ENCODE peak calls at places on chromosome 3, in five cellular contexts. J, X, L, D and C are unnamed samples.

GRCh38 chr3:125310623-125311076 is 64.5 kb downstream of the ZNF148 start:
- DNase-seq in J (no peak), X (no peak), L (no peak), D (no peak), C (peak; percentile 58)

GRCh38 chr3:188404701-188405100 is 250.7 kb downstream of the LPP start:
- DNase-seq in J (no peak), X (no peak), L (no peak), D (no peak), C (no peak)

GRCh38 chr3:107458871-107459270 is 63.9 kb upstream of the BBX start:
- DNase-seq in J (no peak), X (no peak), L (no peak), D (no peak), C (no peak)

GRCh38 chr3:105891101-105891500 is 22.3 kb upstream of the CBLB start:
- DNase-seq in J (no peak), X (no peak), L (no peak), D (no peak), C (no peak)

GRCh38 chr3:124277516-124277890 is 285.6 kb upstream of the ROPN1 start:
- DNase-seq in J (no peak), X (no peak), L (no peak), D (peak; percentile 32), C (no peak)

GRCh38 chr3:132535575-132536441 is 61.3 kb upstream of the ACKR4 start:
- DNase-seq in J (no peak), X (peak; percentile 75), L (peak; percentile 86), D (peak; percentile 81), C (peak; percentile 30)

GRCh38 chr3:53196575-53197407 is 35.8 kb downstream of the PRKCD start:
- DNase-seq in J (peak; percentile 67), X (no peak), L (peak; percentile 89), D (no peak), C (no peak)

GRCh38 chr3:83438177-83438576 is 1520.6 kb upstream of the CADM2 start:
- DNase-seq in J (no peak), X (no peak), L (no peak), D (no peak), C (no peak)

GRCh38 chr3:170978335-170978745 is 48.2 kb downstream of the SLC2A2 start:
- DNase-seq in J (no peak), X (no peak), L (no peak), D (no peak), C (no peak)

GRCh38 chr3:132641837-132642538 is 17.6 kb downstream of the ACAD11 start:
- DNase-seq in J (no peak), X (no peak), L (no peak), D (no peak), C (no peak)

GRCh38 chr3:99324854-99325253 is 313.5 kb upstream of the COL8A1 start:
- DNase-seq in J (no peak), X (no peak), L (no peak), D (no peak), C (no peak)

GRCh38 chr3:150309557-150309956 is 98.5 kb upstream of the TSC22D2 start:
- DNase-seq in J (no peak), X (no peak), L (no peak), D (no peak), C (no peak)

GRCh38 chr3:27357665-27358258 is 11.4 kb downstream of the NEK10 start:
- DNase-seq in J (no peak), X (peak; percentile 55), L (peak; percentile 86), D (peak; percentile 34), C (no peak)

GRCh38 chr3:77042892-77043291 is 3.0 kb downstream of the ROBO2 start:
- DNase-seq in J (no peak), X (no peak), L (no peak), D (no peak), C (no peak)

GRCh38 chr3:17945799-17946381 is 203.5 kb upstream of the TBC1D5 start:
- DNase-seq in J (no peak), X (no peak), L (no peak), D (no peak), C (no peak)

GRCh38 chr3:115160295-115160694 is 13.2 kb upstream of the ZBTB20 start:
- DNase-seq in J (no peak), X (no peak), L (no peak), D (no peak), C (no peak)

GRCh38 chr3:55659023-55659355 is 171.9 kb upstream of the WNT5A start:
- DNase-seq in J (no peak), X (no peak), L (peak; percentile 57), D (no peak), C (no peak)

GRCh38 chr3:156729460-156730179 is 55.2 kb downstream of the TIPARP start:
- DNase-seq in J (no peak), X (no peak), L (no peak), D (no peak), C (no peak)

GRCh38 chr3:194687638-194688206 is 2.0 kb downstream of the FAM43A start:
- DNase-seq in J (peak; percentile 86), X (peak; percentile 57), L (peak; percentile 94), D (peak; percentile 53), C (peak; percentile 75)

GRCh38 chr3:36891651-36892268 is 53.1 kb downstream of the TRANK1 start:
- DNase-seq in J (no peak), X (no peak), L (peak; percentile 69), D (no peak), C (no peak)

GRCh38 chr3:157280786-157281185 is 120.8 kb upstream of the CCNL1 start:
- DNase-seq in J (no peak), X (no peak), L (no peak), D (no peak), C (no peak)

GRCh38 chr3:61685755-61686154 is 124.4 kb downstream of the PTPRG start:
- DNase-seq in J (no peak), X (no peak), L (no peak), D (no peak), C (no peak)

GRCh38 chr3:66237551-66237950 is 16.8 kb downstream of the SLC25A26 start:
- DNase-seq in J (no peak), X (no peak), L (no peak), D (no peak), C (no peak)

GRCh38 chr3:150544726-150545125 is 1.6 kb downstream of the SERP1 start:
- DNase-seq in J (no peak), X (no peak), L (no peak), D (no peak), C (no peak)

GRCh38 chr3:148727242-148727641 is 29.5 kb downstream of the AGTR1 start:
- DNase-seq in J (no peak), X (peak; percentile 65), L (peak; percentile 84), D (no peak), C (peak; percentile 51)

GRCh38 chr3:104273046-104273649 is 1093.6 kb upstream of the ALCAM start:
- DNase-seq in J (no peak), X (no peak), L (no peak), D (no peak), C (no peak)

DNA sequence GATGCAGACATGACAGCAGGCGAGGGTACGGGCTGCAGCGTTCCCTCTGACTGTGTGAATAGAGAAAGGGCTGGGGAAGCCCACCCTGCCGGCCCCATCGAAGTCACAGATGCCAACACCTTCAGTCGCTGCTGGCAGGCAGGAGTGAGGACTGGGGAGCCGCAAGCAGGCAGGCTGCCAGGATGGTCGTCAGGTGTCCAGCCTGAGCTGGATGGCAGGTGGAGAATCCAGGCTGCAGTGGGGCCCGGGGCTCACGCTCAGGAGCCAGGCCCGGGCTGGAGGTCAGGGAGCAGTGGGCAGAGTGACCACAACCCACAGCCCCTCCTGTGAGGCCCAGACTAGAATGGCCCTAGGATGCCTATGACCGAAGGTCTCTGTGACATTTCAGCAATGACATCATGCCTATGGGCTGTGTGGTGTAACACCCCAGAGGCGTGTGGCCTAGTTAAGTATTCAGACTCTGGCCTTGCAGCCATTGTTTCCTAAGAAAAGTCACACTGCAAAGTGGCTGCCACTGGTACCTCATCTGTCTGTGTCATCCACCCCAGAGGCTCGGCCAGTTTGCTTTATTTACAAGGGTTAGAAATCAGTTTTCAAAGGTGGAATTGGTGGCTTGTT is 15.7 kb downstream of the PRR23E start:
- DNase-seq in J (no peak), X (no peak), L (no peak), D (no peak), C (no peak)
- H3K27me3 ChIP-seq in J (peaks cover 4% of the 10 kb centered on the region), X (no peaks in the 10 kb centered on the region), L (peaks cover 5% of the 10 kb centered on the region), D (no peaks in the 10 kb centered on the region), C (no peaks in the 10 kb centered on the region)

DNA sequence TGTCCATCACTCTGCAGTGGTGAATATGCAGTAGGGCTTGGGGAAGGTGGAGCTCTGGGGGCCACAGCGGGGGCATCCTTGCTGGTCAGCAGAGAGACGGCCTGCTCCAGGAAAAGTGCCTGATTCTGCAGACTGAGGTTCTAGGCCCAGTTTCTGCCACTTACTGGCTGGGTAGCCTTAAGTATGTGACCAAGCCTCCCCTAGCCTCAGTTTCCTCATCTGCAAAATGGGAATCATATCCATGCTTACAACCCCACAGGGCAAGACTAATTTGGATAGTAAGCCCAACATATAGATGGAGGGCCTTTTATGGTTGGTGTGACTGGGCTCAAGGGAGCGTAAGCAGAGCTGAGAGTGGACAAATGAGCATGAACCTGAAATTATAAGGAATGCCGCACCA is 60.8 kb downstream of the OXNAD1 start:
- DNase-seq in J (no peak), X (no peak), L (no peak), D (peak; percentile 4), C (no peak)
- H3K36me3 ChIP-seq in J (peaks cover 61% of the 10 kb centered on the region), X (peaks cover 13% of the 10 kb centered on the region), L (peaks cover 4% of the 10 kb centered on the region), D (no peaks in the 10 kb centered on the region), C (no peaks in the 10 kb centered on the region)

GRCh38 chr3:123072152-123072551 is 5.3 kb downstream of the PDIA5 start:
- DNase-seq in J (no peak), X (no peak), L (peak; percentile 39), D (no peak), C (no peak)

GRCh38 chr3:123072564-123072963 is 5.7 kb downstream of the PDIA5 start:
- DNase-seq in J (no peak), X (no peak), L (no peak), D (no peak), C (no peak)

GRCh38 chr3:123070471-123070870 is 3.6 kb downstream of the PDIA5 start:
- DNase-seq in J (no peak), X (no peak), L (peak; percentile 43), D (no peak), C (peak; percentile 71)

GRCh38 chr3:123071581-123071980 is 4.8 kb downstream of the PDIA5 start:
- DNase-seq in J (no peak), X (no peak), L (peak; percentile 38), D (no peak), C (no peak)

DNA sequence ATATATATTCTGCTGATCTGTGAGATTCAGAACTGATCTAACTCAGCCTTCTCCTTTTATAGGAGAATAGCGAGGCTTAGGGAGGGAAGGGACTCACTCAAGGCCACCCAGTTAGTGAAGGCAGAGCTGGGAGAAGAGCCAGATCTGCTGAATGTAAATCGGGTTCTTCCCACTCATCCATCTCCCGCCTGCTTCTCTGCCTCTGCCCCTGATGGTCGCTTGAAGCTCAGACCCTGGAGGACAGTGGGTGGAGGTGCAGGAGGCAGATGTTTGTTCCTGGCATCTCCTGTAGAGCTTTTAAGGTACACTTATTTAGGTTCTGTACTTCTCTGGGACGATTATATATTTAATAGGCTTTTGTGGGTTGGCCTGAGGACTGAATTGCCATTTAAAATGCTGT is 4.3 kb downstream of the PDIA5 start:
- DNase-seq in J (no peak), X (no peak), L (peak; percentile 84), D (no peak), C (no peak)
- TF ChIP-seq CTCF in J (peak; percentile 26), X (no peak), L (peak; percentile 69), D (no peak), C (no peak)

GRCh38 chr3:49865198-49865784 is 4.4 kb downstream of the CAMKV start:
- DNase-seq in J (no peak), X (no peak), L (no peak), D (no peak), C (no peak)
- H3K27me3 ChIP-seq in J (peaks cover 28% of the 10 kb centered on the region), X (no peaks in the 10 kb centered on the region), L (peaks cover 26% of the 10 kb centered on the region), D (no peaks in the 10 kb centered on the region), C (no peaks in the 10 kb centered on the region)

GRCh38 chr3:191373327-191373726 is 43.0 kb upstream of the UTS2B start:
- DNase-seq in J (no peak), X (no peak), L (no peak), D (no peak), C (no peak)
- H3K36me3 ChIP-seq in J (peaks cover 31% of the 10 kb centered on the region), X (peaks cover 6% of the 10 kb centered on the region), L (peaks cover 40% of the 10 kb centered on the region), D (no peaks in the 10 kb centered on the region), C (peaks cover 23% of the 10 kb centered on the region)